ENCODE peak calls at places on chromosomes 12 and 14, in eight cellular contexts. One of them, this sample, is unnamed.

GRCh38 chr14:101008631-101009336 is 105.3 kb upstream of the RTL1 start:
- DNase-seq in IMR-90: peak
- DNase-seq in esophagus squamous epithelium: no peak
- DNase-seq in body of pancreas: no peak
- DNase-seq in WTC11: no peak
- DNase-seq in hepatocyte: peak
- DNase-seq in Peyer's patch: no peak
- DNase-seq in foreskin fibroblast: peak
- DNase-seq in this sample: peak

GRCh38 chr12:2082321-2082720 is 29.5 kb downstream of the CACNA1C start:
- DNase-seq in IMR-90: no peak
- DNase-seq in esophagus squamous epithelium: no peak
- DNase-seq in body of pancreas: peak
- DNase-seq in WTC11: no peak
- DNase-seq in hepatocyte: no peak
- DNase-seq in Peyer's patch: no peak
- DNase-seq in foreskin fibroblast: no peak
- DNase-seq in this sample: no peak

GRCh38 chr12:46562625-46563228 is 190.2 kb upstream of the SLC38A2 start:
- DNase-seq in IMR-90: peak
- DNase-seq in esophagus squamous epithelium: no peak
- DNase-seq in body of pancreas: no peak
- DNase-seq in WTC11: no peak
- DNase-seq in hepatocyte: no peak
- DNase-seq in Peyer's patch: no peak
- DNase-seq in foreskin fibroblast: peak
- DNase-seq in this sample: peak

GRCh38 chr12:106739815-106740552 is 34.5 kb upstream of the RIC8B start:
- DNase-seq in IMR-90: peak
- DNase-seq in esophagus squamous epithelium: no peak
- DNase-seq in body of pancreas: no peak
- DNase-seq in WTC11: no peak
- DNase-seq in hepatocyte: peak
- DNase-seq in Peyer's patch: no peak
- DNase-seq in foreskin fibroblast: no peak
- DNase-seq in this sample: no peak

GRCh38 chr14:100027771-100028490 is 37.3 kb upstream of the EVL start:
- DNase-seq in IMR-90: peak
- DNase-seq in esophagus squamous epithelium: no peak
- DNase-seq in body of pancreas: no peak
- DNase-seq in WTC11: no peak
- DNase-seq in hepatocyte: no peak
- DNase-seq in Peyer's patch: no peak
- DNase-seq in foreskin fibroblast: no peak
- DNase-seq in this sample: no peak

GRCh38 chr12:89709994-89710872 is 1.6 kb upstream of the ATP2B1 start:
- DNase-seq in IMR-90: peak
- DNase-seq in esophagus squamous epithelium: no peak
- DNase-seq in body of pancreas: peak
- DNase-seq in WTC11: peak
- DNase-seq in hepatocyte: peak
- DNase-seq in Peyer's patch: peak
- DNase-seq in foreskin fibroblast: peak
- DNase-seq in this sample: peak

GRCh38 chr12:94458882-94459772 is 540 bp downstream of the CEP83 start:
- DNase-seq in IMR-90: peak
- DNase-seq in esophagus squamous epithelium: no peak
- DNase-seq in body of pancreas: peak
- DNase-seq in WTC11: no peak
- DNase-seq in hepatocyte: peak
- DNase-seq in Peyer's patch: no peak
- DNase-seq in foreskin fibroblast: peak
- DNase-seq in this sample: peak

GRCh38 chr14:23324455-23324846 is 3.2 kb downstream of the PABPN1 start:
- DNase-seq in IMR-90: no peak
- DNase-seq in esophagus squamous epithelium: no peak
- DNase-seq in body of pancreas: no peak
- DNase-seq in WTC11: no peak
- DNase-seq in hepatocyte: no peak
- DNase-seq in Peyer's patch: no peak
- DNase-seq in foreskin fibroblast: no peak
- DNase-seq in this sample: no peak

GRCh38 chr14:88164906-88165534 is 158.0 kb downstream of the KCNK10 start:
- DNase-seq in IMR-90: no peak
- DNase-seq in esophagus squamous epithelium: no peak
- DNase-seq in body of pancreas: no peak
- DNase-seq in WTC11: no peak
- DNase-seq in hepatocyte: no peak
- DNase-seq in Peyer's patch: no peak
- DNase-seq in foreskin fibroblast: no peak
- DNase-seq in this sample: no peak

GRCh38 chr12:87599459-87599858 is 429.7 kb downstream of the C12orf50 start:
- DNase-seq in IMR-90: no peak
- DNase-seq in esophagus squamous epithelium: no peak
- DNase-seq in body of pancreas: no peak
- DNase-seq in WTC11: no peak
- DNase-seq in hepatocyte: peak
- DNase-seq in Peyer's patch: no peak
- DNase-seq in foreskin fibroblast: no peak
- DNase-seq in this sample: no peak

GRCh38 chr12:77122236-77122635 is 56.9 kb upstream of the E2F7 start:
- DNase-seq in IMR-90: peak
- DNase-seq in esophagus squamous epithelium: no peak
- DNase-seq in body of pancreas: peak
- DNase-seq in WTC11: no peak
- DNase-seq in hepatocyte: peak
- DNase-seq in Peyer's patch: no peak
- DNase-seq in foreskin fibroblast: peak
- DNase-seq in this sample: peak

GRCh38 chr12:2963154-2963759 is 4.1 kb downstream of the TEAD4 start:
- DNase-seq in IMR-90: no peak
- DNase-seq in esophagus squamous epithelium: no peak
- DNase-seq in body of pancreas: peak
- DNase-seq in WTC11: peak
- DNase-seq in hepatocyte: no peak
- DNase-seq in Peyer's patch: no peak
- DNase-seq in foreskin fibroblast: no peak
- DNase-seq in this sample: no peak

GRCh38 chr12:53055471-53056266 is 5.8 kb downstream of the TNS2 start:
- DNase-seq in IMR-90: no peak
- DNase-seq in esophagus squamous epithelium: no peak
- DNase-seq in body of pancreas: peak
- DNase-seq in WTC11: no peak
- DNase-seq in hepatocyte: no peak
- DNase-seq in Peyer's patch: no peak
- DNase-seq in foreskin fibroblast: no peak
- DNase-seq in this sample: no peak

GRCh38 chr12:53056296-53056695 is 6.4 kb downstream of the TNS2 start:
- DNase-seq in IMR-90: no peak
- DNase-seq in esophagus squamous epithelium: no peak
- DNase-seq in body of pancreas: no peak
- DNase-seq in WTC11: no peak
- DNase-seq in hepatocyte: no peak
- DNase-seq in Peyer's patch: no peak
- DNase-seq in foreskin fibroblast: peak
- DNase-seq in this sample: no peak

GRCh38 chr12:53053223-53054111 is 3.6 kb downstream of the TNS2 start:
- DNase-seq in IMR-90: no peak
- DNase-seq in esophagus squamous epithelium: no peak
- DNase-seq in body of pancreas: peak
- DNase-seq in WTC11: peak
- DNase-seq in hepatocyte: peak
- DNase-seq in Peyer's patch: peak
- DNase-seq in foreskin fibroblast: peak
- DNase-seq in this sample: no peak

GRCh38 chr12:53052419-53053222 is 2.8 kb downstream of the TNS2 start:
- DNase-seq in IMR-90: peak
- DNase-seq in esophagus squamous epithelium: no peak
- DNase-seq in body of pancreas: peak
- DNase-seq in WTC11: no peak
- DNase-seq in hepatocyte: peak
- DNase-seq in Peyer's patch: peak
- DNase-seq in foreskin fibroblast: peak
- DNase-seq in this sample: peak

DNA sequence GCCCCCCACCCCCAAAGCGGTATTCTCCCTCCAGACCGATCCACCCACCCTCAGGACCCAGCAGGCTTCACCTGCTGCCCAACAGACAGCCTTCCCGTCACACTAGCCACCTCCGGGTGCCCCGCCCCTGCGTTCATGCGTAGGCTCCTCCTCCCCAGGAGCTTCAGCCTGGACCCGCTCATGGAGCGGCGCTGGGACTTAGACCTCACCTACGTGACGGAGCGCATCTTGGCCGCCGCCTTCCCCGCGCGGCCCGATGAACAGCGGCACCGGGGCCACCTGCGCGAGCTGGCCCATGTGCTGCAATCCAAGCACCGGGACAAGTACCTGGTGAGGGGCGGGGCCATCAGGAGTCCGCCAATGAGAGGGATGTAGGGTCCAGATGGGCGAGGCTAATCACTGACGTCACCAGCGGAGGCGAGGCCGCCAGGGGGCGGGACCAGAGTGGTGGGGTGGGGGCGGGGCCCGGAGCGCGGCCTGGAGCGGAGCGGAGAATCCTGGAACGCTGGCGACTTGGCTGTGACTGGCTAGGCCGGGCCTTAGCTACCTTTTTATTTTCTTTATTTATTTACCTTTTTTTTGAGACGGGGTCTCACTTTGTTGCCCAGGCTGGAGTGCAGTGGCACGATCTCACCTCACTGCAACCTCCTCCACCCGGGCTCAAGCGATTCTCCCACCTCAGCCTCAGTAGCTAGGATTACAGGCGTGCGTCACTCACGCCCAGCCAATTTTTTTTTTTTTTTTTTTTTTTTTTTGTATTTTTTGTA is 4.4 kb downstream of the TNS2 start:
- DNase-seq in IMR-90: peak
- DNase-seq in esophagus squamous epithelium: peak
- DNase-seq in body of pancreas: peak
- DNase-seq in WTC11: peak
- DNase-seq in hepatocyte: peak
- DNase-seq in Peyer's patch: peak
- DNase-seq in foreskin fibroblast: peak
- DNase-seq in this sample: no peak
- TF ChIP-seq CTCF in IMR-90: no peak
- TF ChIP-seq CTCF in esophagus squamous epithelium: no peak
- TF ChIP-seq CTCF in body of pancreas: no peak
- TF ChIP-seq CTCF in WTC11: no peak
- TF ChIP-seq CTCF in hepatocyte: no peak
- TF ChIP-seq CTCF in Peyer's patch: no peak
- TF ChIP-seq CTCF in foreskin fibroblast: no peak
- TF ChIP-seq CTCF in this sample: no peak

DNA sequence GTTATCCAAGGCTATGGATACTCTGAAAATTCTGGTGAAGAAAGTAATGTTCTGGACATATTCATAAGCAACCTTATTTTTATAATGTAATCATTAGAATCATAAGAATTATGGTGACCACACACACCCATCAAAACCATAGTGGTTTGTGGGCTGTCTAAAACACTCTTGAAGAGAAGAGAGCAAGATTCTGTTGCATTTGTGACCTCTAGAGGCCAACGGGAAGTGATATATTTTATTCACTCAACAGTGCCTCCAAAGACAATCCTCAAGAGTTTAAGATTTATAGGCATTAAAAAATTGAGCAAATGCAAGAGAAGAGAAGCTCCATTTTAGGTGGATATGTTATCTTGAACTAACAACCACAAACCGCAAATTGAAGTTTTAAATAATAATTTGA is 68.5 kb upstream of the LGR5 start:
- DNase-seq in IMR-90: no peak
- DNase-seq in esophagus squamous epithelium: no peak
- DNase-seq in body of pancreas: no peak
- DNase-seq in WTC11: no peak
- DNase-seq in hepatocyte: no peak
- DNase-seq in Peyer's patch: no peak
- DNase-seq in foreskin fibroblast: peak
- DNase-seq in this sample: no peak
- TF ChIP-seq CTCF in IMR-90: no peak
- TF ChIP-seq CTCF in esophagus squamous epithelium: no peak
- TF ChIP-seq CTCF in body of pancreas: no peak
- TF ChIP-seq CTCF in WTC11: no peak
- TF ChIP-seq CTCF in hepatocyte: peak
- TF ChIP-seq CTCF in Peyer's patch: peak
- TF ChIP-seq CTCF in foreskin fibroblast: no peak
- TF ChIP-seq CTCF in this sample: no peak

GRCh38 chr12:4978737-4979136 is 64.9 kb upstream of the KCNA5 start:
- DNase-seq in IMR-90: no peak
- DNase-seq in esophagus squamous epithelium: no peak
- DNase-seq in body of pancreas: no peak
- DNase-seq in WTC11: no peak
- DNase-seq in hepatocyte: no peak
- DNase-seq in Peyer's patch: no peak
- DNase-seq in foreskin fibroblast: peak
- DNase-seq in this sample: no peak

GRCh38 chr12:4974217-4974616 is 64.5 kb downstream of the KCNA1 start:
- DNase-seq in IMR-90: no peak
- DNase-seq in esophagus squamous epithelium: no peak
- DNase-seq in body of pancreas: no peak
- DNase-seq in WTC11: no peak
- DNase-seq in hepatocyte: no peak
- DNase-seq in Peyer's patch: no peak
- DNase-seq in foreskin fibroblast: no peak
- DNase-seq in this sample: no peak

GRCh38 chr12:4979737-4980136 is 63.9 kb upstream of the KCNA5 start:
- DNase-seq in IMR-90: no peak
- DNase-seq in esophagus squamous epithelium: no peak
- DNase-seq in body of pancreas: no peak
- DNase-seq in WTC11: no peak
- DNase-seq in hepatocyte: no peak
- DNase-seq in Peyer's patch: no peak
- DNase-seq in foreskin fibroblast: no peak
- DNase-seq in this sample: no peak

GRCh38 chr12:4977104-4977503 is 66.6 kb upstream of the KCNA5 start:
- DNase-seq in IMR-90: no peak
- DNase-seq in esophagus squamous epithelium: no peak
- DNase-seq in body of pancreas: no peak
- DNase-seq in WTC11: no peak
- DNase-seq in hepatocyte: no peak
- DNase-seq in Peyer's patch: no peak
- DNase-seq in foreskin fibroblast: no peak
- DNase-seq in this sample: no peak

GRCh38 chr12:4975574-4975973 is 65.9 kb downstream of the KCNA1 start:
- DNase-seq in IMR-90: no peak
- DNase-seq in esophagus squamous epithelium: no peak
- DNase-seq in body of pancreas: no peak
- DNase-seq in WTC11: peak
- DNase-seq in hepatocyte: no peak
- DNase-seq in Peyer's patch: no peak
- DNase-seq in foreskin fibroblast: no peak
- DNase-seq in this sample: no peak
- TF ChIP-seq CTCF in IMR-90: no peak
- TF ChIP-seq CTCF in esophagus squamous epithelium: no peak
- TF ChIP-seq CTCF in body of pancreas: no peak
- TF ChIP-seq CTCF in WTC11: no peak
- TF ChIP-seq CTCF in hepatocyte: no peak
- TF ChIP-seq CTCF in Peyer's patch: no peak
- TF ChIP-seq CTCF in foreskin fibroblast: no peak
- TF ChIP-seq CTCF in this sample: no peak

DNA sequence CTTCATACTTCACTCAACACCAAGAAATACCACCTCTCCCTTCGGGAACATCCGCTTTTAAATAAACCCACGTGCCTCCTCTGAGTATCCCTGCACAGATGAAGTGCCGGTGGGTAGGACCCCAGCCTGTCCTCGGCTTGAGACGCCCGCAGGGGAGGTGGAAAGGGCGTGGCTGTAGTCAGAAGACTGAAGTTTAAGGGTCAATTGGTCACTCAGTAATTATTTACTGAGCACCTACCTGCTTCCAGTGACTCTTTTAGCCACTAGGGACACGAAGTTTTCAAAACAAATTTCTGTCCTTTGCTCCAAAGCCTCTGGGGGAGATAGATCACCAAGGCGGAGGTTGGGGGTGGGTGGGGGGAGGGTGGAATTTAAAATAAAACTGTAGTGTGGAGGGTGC is 309.4 kb downstream of the VRK1 start:
- DNase-seq in IMR-90: no peak
- DNase-seq in esophagus squamous epithelium: no peak
- DNase-seq in body of pancreas: no peak
- DNase-seq in WTC11: no peak
- DNase-seq in hepatocyte: no peak
- DNase-seq in Peyer's patch: no peak
- DNase-seq in foreskin fibroblast: no peak
- DNase-seq in this sample: no peak
- TF ChIP-seq CTCF in IMR-90: no peak
- TF ChIP-seq CTCF in esophagus squamous epithelium: no peak
- TF ChIP-seq CTCF in body of pancreas: no peak
- TF ChIP-seq CTCF in WTC11: no peak
- TF ChIP-seq CTCF in hepatocyte: no peak
- TF ChIP-seq CTCF in Peyer's patch: no peak
- TF ChIP-seq CTCF in foreskin fibroblast: no peak
- TF ChIP-seq CTCF in this sample: no peak